ENCODE peak calls at places on chromosomes 1 and 21, in four cellular contexts. E is CD8-positive, alpha-beta T cell; S is HT-29; H is ecto neural progenitor cell. L is an unnamed sample.

GRCh38 chr1:215845224-215845902 is 278.3 kb downstream of the KCTD3 start:
- DNase-seq in E (no peak), S (peak; percentile 33), H (no peak), L (no peak)

GRCh38 chr1:3541930-3542329 is 69.4 kb downstream of the MEGF6 start:
- DNase-seq in E (no peak), S (no peak), H (no peak), L (no peak)

GRCh38 chr21:33651965-33652680 is 9.8 kb downstream of the ITSN1 start:
- DNase-seq in E (no peak), S (no peak), H (no peak), L (peak; percentile 21)

GRCh38 chr1:65728504-65728903 is 64.2 kb upstream of the PDE4B start:
- DNase-seq in E (no peak), S (no peak), H (no peak), L (no peak)

GRCh38 chr1:246280551-246280950 is 226.5 kb downstream of the SMYD3 start:
- DNase-seq in E (no peak), S (peak; percentile 27), H (no peak), L (no peak)

GRCh38 chr1:219317762-219318353 is 144.2 kb downstream of the LYPLAL1 start:
- DNase-seq in E (no peak), S (peak; percentile 30), H (peak; percentile 47), L (no peak)

GRCh38 chr1:107460009-107460408 is 319.2 kb downstream of the NTNG1 start:
- DNase-seq in E (no peak), S (no peak), H (no peak), L (no peak)

GRCh38 chr1:55235722-55236121 is 20.6 kb upstream of the USP24 start:
- DNase-seq in E (no peak), S (no peak), H (no peak), L (no peak)

GRCh38 chr1:179588425-179589024 is 3.1 kb upstream of the TDRD5 start:
- DNase-seq in E (no peak), S (no peak), H (no peak), L (no peak)

GRCh38 chr1:231215676-231216385 is 25.2 kb upstream of the GNPAT start:
- DNase-seq in E (no peak), S (peak; percentile 4), H (no peak), L (no peak)

L was measured in NCI-H1417.